ENCODE peak calls at places on chromosome 20, in five cellular contexts. H is Right ventricle myocardium superior; V is HCT116; I is naive thymus-derived CD4-positive, alpha-beta T cell; E is HEK293T. S is an unnamed sample.

GRCh38 chr20:64038579-64039292 is 2.8 kb downstream of the C20orf204 start:
- DNase-seq in H (peak), V (peak), I (peak), E (peak), S (peak)

GRCh38 chr20:41174373-41174772 is 37.0 kb downstream of the PLCG1 start:
- DNase-seq in H (no peak), V (no peak), I (no peak), E (no peak), S (no peak)

GRCh38 chr20:14888172-14888571 is 550.8 kb upstream of the FLRT3 start:
- DNase-seq in H (no peak), V (no peak), I (no peak), E (no peak), S (no peak)

GRCh38 chr20:44027686-44028340 is 113.2 kb downstream of the TOX2 start:
- DNase-seq in H (no peak), V (no peak), I (no peak), E (no peak), S (no peak)

GRCh38 chr20:50339196-50339901 is 148.7 kb downstream of the CEBPB start:
- DNase-seq in H (no peak), V (no peak), I (no peak), E (no peak), S (no peak)

GRCh38 chr20:47686545-47686944 is 98.7 kb downstream of the SULF2 start:
- DNase-seq in H (no peak), V (no peak), I (no peak), E (no peak), S (no peak)

GRCh38 chr20:49325981-49326380 is 48.1 kb upstream of the ZNFX1 start:
- DNase-seq in H (no peak), V (no peak), I (no peak), E (no peak), S (no peak)

GRCh38 chr20:1667510-1668085 is 10.0 kb upstream of the SIRPG start:
- DNase-seq in H (no peak), V (no peak), I (no peak), E (no peak), S (no peak)

GRCh38 chr20:51837436-51837835 is 35.1 kb upstream of the SALL4 start:
- DNase-seq in H (no peak), V (no peak), I (no peak), E (no peak), S (no peak)

S was measured in GM23338.